ENCODE peak calls at places on chromosome 20, in six cellular contexts. F is HCT116, I is cardiac fibroblast, E is colonic mucosa, B is lower leg skin, X is AG04450. N is an unnamed sample.

GRCh38 chr20:1651268-1651667 is 6.3 kb downstream of the SIRPG start:
- DNase-seq in F (no peak), X (no peak), E (no peak), I (no peak), B (peak), N (no peak)

GRCh38 chr20:35012227-35013069 is 56.8 kb downstream of the MYH7B start:
- DNase-seq in F (no peak), X (no peak), E (no peak), B (peak), I (peak), N (no peak)

GRCh38 chr20:36819662-36820061 is 46.1 kb upstream of the DSN1 start:
- DNase-seq in E (no peak), X (no peak), B (no peak), I (no peak), F (no peak), N (no peak)

GRCh38 chr20:59994697-59995122 is 36.5 kb downstream of the CDH26 start:
- DNase-seq in E (peak), X (no peak), F (peak), I (peak), B (no peak), N (peak)

GRCh38 chr20:34536798-34537394 is 20.7 kb downstream of the DYNLRB1 start:
- DNase-seq in E (peak), B (no peak), X (no peak), F (no peak), I (peak), N (no peak)

GRCh38 chr20:45229264-45230056 is 8.3 kb downstream of the SEMG2 start:
- DNase-seq in I (peak), X (no peak), B (no peak), E (peak), F (peak), N (no peak)

GRCh38 chr20:45308078-45308778 is at the start of gene MATN4:
- DNase-seq in E (no peak), X (no peak), B (no peak), I (no peak), F (no peak), N (no peak)

GRCh38 chr20:41619360-41620115 is 1.4 kb upstream of the CHD6 start:
- DNase-seq in I (no peak), X (no peak), B (no peak), E (no peak), F (no peak), N (no peak)

GRCh38 chr20:57469418-57470211 is 55.3 kb downstream of the CTCFL start:
- DNase-seq in F (no peak), B (no peak), I (no peak), E (no peak), X (no peak), N (no peak)

GRCh38 chr20:53243152-53243551 is 271.0 kb downstream of the TSHZ2 start:
- DNase-seq in F (no peak), I (no peak), X (no peak), B (no peak), E (no peak), N (no peak)

GRCh38 chr20:17969276-17969883 is 562 bp downstream of the MGME1 start:
- DNase-seq in E (peak), F (no peak), B (no peak), X (no peak), I (peak), N (no peak)

GRCh38 chr20:38272398-38272797 is 11.9 kb upstream of the KIAA1755 start:
- DNase-seq in E (no peak), B (peak), F (no peak), I (peak), X (no peak), N (no peak)

GRCh38 chr20:2745936-2746635 is 53.5 kb downstream of the EBF4 start:
- DNase-seq in I (no peak), E (no peak), B (peak), F (no peak), X (no peak), N (no peak)

GRCh38 chr20:52766645-52767435 is 205.3 kb upstream of the TSHZ2 start:
- DNase-seq in E (no peak), B (no peak), I (no peak), F (no peak), X (no peak), N (no peak)

GRCh38 chr20:9409981-9410380 is 104.4 kb upstream of the LAMP5 start:
- DNase-seq in F (no peak), I (peak), X (peak), E (no peak), B (no peak), N (no peak)
- TF ChIP-seq CTCF in F (no peak), I (no peak), X (no peak), E (no peak), B (no peak), N (no peak)

DNA sequence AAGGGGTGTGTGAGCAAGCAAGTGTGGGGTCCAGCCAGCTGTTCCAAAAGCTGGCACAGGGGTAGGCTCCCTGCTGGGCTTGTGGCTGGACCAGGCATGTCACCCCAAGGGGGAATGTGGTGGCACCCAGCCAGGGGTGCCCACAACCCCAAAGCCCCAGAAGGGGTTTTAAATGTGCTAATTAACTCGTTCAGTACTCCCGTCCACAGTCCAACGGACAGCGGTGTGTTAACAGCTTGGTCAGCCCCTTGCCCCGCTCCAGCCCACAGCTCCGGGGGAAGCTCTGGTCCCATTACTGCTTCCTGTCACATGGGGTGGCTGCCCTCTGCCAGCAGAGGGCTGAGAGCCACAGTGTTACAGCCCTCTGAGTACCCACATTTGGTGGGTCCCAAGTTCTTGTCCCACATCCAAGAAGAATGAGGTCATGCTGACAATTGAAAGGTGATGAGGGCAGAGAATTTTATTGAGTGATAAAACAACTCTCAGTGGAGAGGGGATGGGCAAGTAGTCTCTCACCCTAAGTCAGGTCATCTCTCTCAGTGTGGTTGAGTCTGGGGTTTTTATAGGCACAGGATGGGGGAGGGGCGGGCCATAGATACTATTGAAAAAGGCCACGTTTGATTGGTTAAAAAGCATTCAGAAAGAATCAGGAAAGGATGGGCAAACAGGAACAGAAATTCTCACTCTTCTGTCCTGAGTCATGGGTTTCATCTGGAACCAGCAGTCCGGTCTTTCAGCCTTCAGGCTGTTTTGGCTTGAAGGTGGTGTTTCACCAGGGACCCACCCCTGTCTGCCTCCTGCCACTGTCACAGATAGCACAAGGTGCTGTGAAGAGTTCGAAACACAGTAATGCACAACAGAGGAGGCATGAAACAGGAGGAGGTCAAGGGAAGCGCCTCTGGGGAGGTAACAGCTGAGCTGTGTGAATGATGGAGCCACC is 238.5 kb downstream of the NFATC2 start:
- DNase-seq in E (no peak), F (no peak), B (no peak), X (no peak), I (no peak), N (no peak)
- TF ChIP-seq CTCF in E (no peak), F (no peak), B (no peak), X (no peak), I (no peak), N (no peak)

DNA sequence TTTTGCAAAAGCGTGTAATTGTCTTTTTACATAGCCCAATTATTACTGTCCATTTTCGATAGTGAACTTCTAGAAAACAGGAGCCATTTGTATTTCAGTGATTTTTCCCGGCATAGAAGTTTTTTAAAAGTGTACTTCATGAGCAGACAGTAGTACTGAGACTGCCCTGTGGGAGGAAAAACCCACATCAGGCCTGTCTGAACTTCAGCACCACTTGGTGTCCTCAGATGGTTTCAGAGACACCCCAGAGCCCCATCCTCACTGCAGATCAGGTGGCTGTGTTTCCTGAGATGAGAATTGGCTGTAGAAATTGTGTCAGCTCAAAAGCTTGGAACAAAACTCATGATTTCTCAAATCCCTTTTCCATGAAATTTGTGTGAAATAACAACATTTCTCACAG is 110.1 kb upstream of the RIN2 start:
- DNase-seq in F (no peak), E (no peak), X (no peak), I (no peak), B (no peak), N (no peak)
- TF ChIP-seq CTCF in F (no peak), E (no peak), X (no peak), I (no peak), B (no peak), N (no peak)

DNA sequence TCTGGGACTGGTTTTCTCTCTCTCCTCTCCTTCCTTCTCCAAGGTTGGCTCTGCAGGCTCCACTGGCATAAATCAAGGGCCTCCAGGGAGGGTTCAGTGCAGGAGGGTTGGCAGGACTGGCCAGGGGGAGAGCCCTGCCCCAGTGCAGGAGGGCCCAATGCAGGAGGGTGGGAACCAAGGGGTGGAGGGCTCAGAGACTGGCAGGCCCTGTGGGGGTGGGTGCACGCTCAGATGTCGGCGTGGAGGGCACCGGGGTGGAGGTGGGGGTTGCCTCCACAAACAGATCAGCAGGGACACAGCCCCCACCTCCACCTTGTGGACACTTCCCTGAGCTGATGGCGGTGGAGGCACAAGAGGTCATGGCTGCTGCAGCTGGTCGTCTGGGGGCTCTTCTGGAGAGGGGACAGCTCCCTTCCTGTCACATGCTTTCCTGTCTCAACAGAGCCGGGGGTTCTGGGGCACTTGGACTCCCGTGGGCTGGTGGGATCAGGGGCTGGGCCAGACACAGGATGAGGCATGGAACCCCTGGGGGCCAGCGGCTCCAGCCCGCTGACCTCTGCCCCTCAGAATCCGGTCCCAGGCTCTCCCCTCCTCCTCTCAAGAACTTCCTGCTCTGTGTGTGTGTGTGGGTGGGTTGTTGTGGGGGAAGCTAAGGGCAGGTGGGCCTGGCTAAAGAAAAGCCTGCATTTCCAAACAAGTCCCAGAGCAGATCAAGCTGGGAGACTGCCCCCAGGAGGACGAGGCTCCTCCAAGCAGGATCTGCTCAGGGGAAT is 2.7 kb upstream of the ABHD16B start:
- DNase-seq in I (peak), B (no peak), E (peak), F (no peak), X (peak), N (no peak)
- TF ChIP-seq CTCF in I (peak), B (no peak), E (no peak), F (no peak), X (peak), N (no peak)

GRCh38 chr20:366719-367485 is 13.7 kb upstream of the TRIB3 start:
- DNase-seq in F (no peak), E (no peak), B (no peak), X (no peak), I (no peak), N (no peak)
- TF ChIP-seq CTCF in F (no peak), E (no peak), B (no peak), X (no peak), I (no peak), N (no peak)